ENCODE peak calls at places on chromosomes 7 and 10, in nine cellular contexts. H is T-helper 2 cell, D is astrocyte of the spinal cord, S is globus pallidus, Q is iris pigment epithelial cell, O is midbrain, M is progenitor cell of endocrine pancreas, Z is left ventricle myocardium superior, B is PC-9. E is an unnamed sample.

GRCh38 chr7:118418433-118418832 is 193.9 kb downstream of the ANKRD7 start:
- DNase-seq in H (no peak), D (no peak), S (no peak), Q (no peak), O (no peak), M (no peak), Z (no peak), B (no peak), E (no peak)

GRCh38 chr7:52668435-52668834 is 367.0 kb upstream of the POM121L12 start:
- DNase-seq in H (no peak), D (no peak), S (no peak), Q (no peak), O (no peak), M (no peak), Z (no peak), B (peak), E (no peak)

GRCh38 chr7:130896898-130897514 is 163.0 kb upstream of the KLF14 start:
- DNase-seq in H (peak), D (peak), S (peak), Q (peak), O (peak), M (peak), Z (peak), B (peak), E (peak)

GRCh38 chr7:81515009-81515408 is 254.8 kb downstream of the HGF start:
- DNase-seq in H (no peak), D (no peak), S (no peak), Q (peak), O (no peak), M (no peak), Z (no peak), B (no peak), E (no peak)

GRCh38 chr10:114970515-114970914 is 32.5 kb downstream of the TRUB1 start:
- DNase-seq in H (no peak), D (no peak), S (no peak), Q (peak), O (no peak), M (no peak), Z (no peak), B (no peak), E (no peak)

GRCh38 chr10:78621183-78621789 is 447.5 kb upstream of the ZMIZ1 start:
- DNase-seq in H (no peak), D (no peak), S (no peak), Q (no peak), O (no peak), M (no peak), Z (no peak), B (no peak), E (peak)

GRCh38 chr7:5638994-5639393 is 142.5 kb downstream of the RNF216 start:
- DNase-seq in H (no peak), D (no peak), S (no peak), Q (no peak), O (no peak), M (no peak), Z (no peak), B (peak), E (no peak)

GRCh38 chr10:125125951-125126735 is 34.2 kb downstream of the CTBP2 start:
- DNase-seq in H (no peak), D (no peak), S (no peak), Q (no peak), O (no peak), M (no peak), Z (no peak), B (no peak), E (no peak)

GRCh38 chr10:100897976-100898375 is 14.8 kb upstream of the SLF2 start:
- DNase-seq in H (no peak), D (no peak), S (no peak), Q (no peak), O (no peak), M (no peak), Z (no peak), B (no peak), E (no peak)

GRCh38 chr10:13346280-13346819 is 1.7 kb downstream of the SEPHS1 start:
- DNase-seq in H (no peak), D (peak), S (peak), Q (peak), O (no peak), M (no peak), Z (no peak), B (no peak), E (no peak)

GRCh38 chr7:143069912-143070500 is 17.9 kb downstream of the OR6V1 start:
- DNase-seq in H (no peak), D (no peak), S (no peak), Q (no peak), O (no peak), M (no peak), Z (no peak), B (no peak), E (no peak)

E was measured in Caki2.